ENCODE peak calls at places on chromosomes 11 and 22, in seven cellular contexts. C is GM12878, Z is HepG2, V is GM23338, A is HCT116, H is upper lobe of left lung, O is K562. G is an unnamed sample. For H3K4me1 and H3K27me3, the result is how much of the 10 kb centered on the place peaks cover.

GRCh38 chr22:44574581-44575343 is 76.7 kb upstream of the RTL6 start:
- ATAC-seq in A (no peak), V (no peak), H (no peak), O (no peak), C (no peak), Z (no peak), G (no peak)

GRCh38 chr11:34274712-34275398 is 83.0 kb downstream of the ABTB2 start:
- ATAC-seq in Z (no peak), A (peak), V (peak), C (no peak), H (peak), O (no peak), G (peak)

GRCh38 chr11:118233377-118233776 is 8.6 kb upstream of the JAML start:
- ATAC-seq in H (no peak), Z (no peak), A (peak), C (no peak), V (no peak), O (no peak), G (no peak)

GRCh38 chr22:39725351-39726035 is 154.9 kb downstream of the CACNA1I start:
- ATAC-seq in Z (no peak), C (no peak), A (no peak), H (no peak), V (no peak), O (no peak), G (no peak)

GRCh38 chr11:118415739-118416068 is 14.3 kb downstream of the ATP5MG start:
- ATAC-seq in O (peak), V (peak), C (no peak), H (no peak), Z (no peak), A (peak), G (peak)

GRCh38 chr11:16862733-16863132 is 124.3 kb downstream of the C11orf58 start:
- ATAC-seq in C (no peak), V (no peak), H (no peak), Z (no peak), A (no peak), O (no peak), G (no peak)

GRCh38 chr22:41899110-41899509 is 15.8 kb downstream of the SHISA8 start:
- ATAC-seq in V (no peak), C (no peak), H (no peak), A (no peak), Z (no peak), O (no peak), G (no peak)

GRCh38 chr22:48780597-48781277 is 1046.9 kb downstream of the BRD1 start:
- ATAC-seq in Z (no peak), A (no peak), V (no peak), O (no peak), C (no peak), H (no peak), G (no peak)

GRCh38 chr11:64776875-64777274 is 1.5 kb downstream of the SF1 start:
- ATAC-seq in V (no peak), C (no peak), O (no peak), A (no peak), H (no peak), Z (no peak), G (no peak)

GRCh38 chr11:64777449-64778222 is 706 bp downstream of the SF1 start:
- ATAC-seq in O (peak), A (peak), H (peak), C (peak), Z (peak), V (peak), G (peak)

GRCh38 chr11:64778223-64778472 is 194 bp downstream of the SF1 start:
- ATAC-seq in O (peak), H (no peak), Z (no peak), A (peak), C (peak), V (no peak), G (peak)

GRCh38 chr11:64778473-64779298 is at the start of gene SF1:
- ATAC-seq in V (peak), A (peak), Z (peak), H (peak), O (peak), C (peak), G (peak)

DNA sequence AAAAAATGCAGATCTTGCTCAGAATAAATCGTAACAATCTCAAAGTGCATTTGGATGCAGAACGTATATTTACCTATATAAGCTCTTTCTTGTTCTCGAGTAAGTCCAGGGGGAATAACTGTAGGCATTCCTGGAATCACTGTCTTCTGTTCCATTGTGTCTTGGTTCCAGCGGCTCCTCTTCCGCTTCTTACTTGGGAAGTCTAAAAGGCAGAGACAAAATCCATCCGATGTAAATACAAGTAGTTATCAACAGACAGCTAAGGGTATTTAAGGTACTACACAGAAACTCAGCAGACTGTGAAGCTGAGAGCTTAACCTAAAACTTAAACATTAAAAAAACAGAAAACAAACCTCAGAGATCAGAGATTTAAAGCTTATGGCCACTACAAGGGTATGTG is 1.9 kb downstream of the SF1 start:
- ATAC-seq in C (no peak), H (no peak), V (no peak), Z (no peak), O (no peak), A (no peak), G (no peak)
- H3K4me1 ChIP-seq in C (under half), H (half or more), V (under half), Z (half or more), O (under half), A (under half), G (under half)

GRCh38 chr22:23837911-23838685 is 708 bp downstream of the DERL3 start:
- ATAC-seq in O (no peak), C (peak), V (peak), A (no peak), H (no peak), Z (no peak), G (no peak)
- TF ChIP-seq POLR2AphosphoS5 in O (no peak), C (peak), V (no peak), A (no peak), H (no peak), Z (no peak), G (no peak)

GRCh38 chr11:106858200-106858599 is 160.1 kb downstream of the GUCY1A2 start:
- ATAC-seq in O (no peak), V (no peak), A (no peak), C (no peak), Z (no peak), H (no peak), G (no peak)
- H3K27me3 ChIP-seq in O (under half), V (under half), A (under half), C (under half), Z (under half), H (under half), G (under half)

DNA sequence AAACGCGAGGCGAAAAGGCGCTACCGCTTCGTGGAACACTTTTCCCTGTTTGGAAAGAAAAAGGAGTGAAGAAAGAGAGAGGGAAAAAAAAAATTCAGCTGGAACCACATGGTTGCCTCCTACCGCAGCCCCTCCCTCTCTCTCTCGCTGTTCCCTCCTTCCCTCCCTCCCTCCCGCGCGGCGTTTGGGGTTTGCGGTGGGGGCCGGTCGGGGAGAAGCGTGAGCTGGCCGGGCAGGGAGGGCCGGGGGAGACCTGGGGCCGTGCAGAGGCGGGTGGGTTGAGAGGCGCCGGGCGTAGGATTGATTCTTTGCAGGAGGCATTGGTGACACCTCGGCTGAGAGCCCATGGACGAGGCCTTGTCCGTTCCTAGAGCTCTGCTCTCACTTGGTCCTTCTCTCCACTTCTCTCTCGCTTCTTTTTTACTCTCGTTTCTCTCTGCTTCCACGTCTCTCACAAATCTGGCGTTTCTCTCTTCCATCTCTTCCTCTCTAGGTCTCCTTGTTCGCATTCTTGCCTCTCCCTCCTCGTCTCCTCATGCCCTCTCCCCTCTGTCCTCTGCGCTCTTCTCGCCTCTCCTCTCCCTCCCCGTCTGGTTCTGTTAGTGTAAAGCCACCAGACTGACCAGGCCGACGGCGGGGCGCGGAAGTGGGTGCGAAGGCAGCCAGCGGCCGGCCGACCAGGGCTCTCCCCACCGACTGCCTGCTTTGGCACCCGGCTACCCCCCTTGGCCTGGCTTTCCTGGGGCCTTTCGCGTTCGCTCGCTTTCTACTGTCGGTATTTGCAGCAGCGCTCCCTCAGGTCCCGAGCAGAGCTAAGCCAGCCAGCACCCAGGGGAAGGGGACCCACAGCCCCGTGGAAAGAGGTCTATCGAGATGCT is at the start of gene CLMP:
- ATAC-seq in V (peak), O (no peak), Z (peak), C (no peak), H (no peak), A (peak), G (peak)
- H3K4me1 ChIP-seq in V (half or more), O (under half), Z (under half), C (under half), H (under half), A (under half), G (under half)

GRCh38 chr11:44474702-44475101 is 90.8 kb upstream of the CD82 start:
- ATAC-seq in Z (no peak), H (no peak), V (no peak), O (no peak), C (no peak), A (no peak), G (no peak)

GRCh38 chr11:44469412-44469811 is 96.1 kb upstream of the CD82 start:
- ATAC-seq in V (no peak), Z (peak), H (no peak), O (no peak), A (no peak), C (no peak), G (no peak)

GRCh38 chr11:44468338-44468988 is 97.0 kb upstream of the CD82 start:
- ATAC-seq in H (no peak), C (no peak), V (no peak), Z (no peak), A (no peak), O (no peak), G (no peak)

GRCh38 chr11:44470849-44471248 is 94.6 kb upstream of the CD82 start:
- ATAC-seq in V (no peak), A (no peak), H (no peak), C (no peak), Z (no peak), O (no peak), G (no peak)

DNA sequence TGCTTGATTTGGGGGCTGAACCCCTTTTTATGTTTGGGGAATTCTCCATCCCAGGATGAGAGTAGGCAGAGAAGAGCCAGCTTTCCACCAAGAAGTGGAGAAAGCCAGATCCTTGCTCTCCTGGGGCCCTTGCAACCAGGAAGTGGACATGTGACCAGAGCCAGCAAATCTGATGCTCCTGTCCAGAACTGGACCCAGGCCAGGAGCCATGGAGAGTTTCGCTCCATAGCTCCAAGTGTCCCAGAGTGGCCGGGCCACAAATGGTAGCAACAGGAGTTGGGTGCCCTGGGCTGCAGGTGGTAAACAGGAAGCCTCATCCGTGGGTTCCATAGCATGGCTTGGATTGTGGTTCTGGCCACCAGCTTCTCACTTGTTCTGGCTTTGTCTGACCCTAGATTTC is 93.9 kb upstream of the CD82 start:
- ATAC-seq in V (no peak), C (no peak), O (no peak), A (no peak), H (no peak), Z (no peak), G (no peak)
- TF ChIP-seq POLR2AphosphoS5 in V (no peak), C (no peak), O (no peak), A (no peak), H (no peak), Z (no peak), G (no peak)

DNA sequence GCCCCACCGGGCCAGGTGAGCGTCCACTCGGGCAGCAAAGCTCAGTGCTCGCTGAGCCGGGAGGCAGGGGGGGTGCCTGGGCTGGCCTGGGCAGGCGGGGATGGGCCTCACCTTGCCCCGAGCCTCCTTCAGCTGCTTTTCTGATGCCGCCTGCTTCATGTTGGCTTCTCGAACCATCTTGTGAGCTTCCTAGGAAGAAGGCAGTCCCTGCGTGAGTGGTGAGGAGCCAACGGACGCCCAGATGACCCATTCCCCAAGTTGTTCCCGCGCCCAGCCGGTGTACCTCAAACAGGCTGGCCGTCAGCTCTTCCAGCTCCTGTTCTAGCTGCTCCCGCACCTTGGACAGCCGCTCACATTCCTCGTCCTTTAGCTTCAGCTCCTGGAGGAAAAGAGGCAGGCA is 10.1 kb downstream of the RAB3IL1 start:
- ATAC-seq in C (no peak), O (no peak), A (no peak), V (no peak), Z (no peak), H (no peak), G (no peak)
- H3K27me3 ChIP-seq in C (under half), O (under half), A (under half), V (under half), Z (under half), H (under half), G (under half)

DNA sequence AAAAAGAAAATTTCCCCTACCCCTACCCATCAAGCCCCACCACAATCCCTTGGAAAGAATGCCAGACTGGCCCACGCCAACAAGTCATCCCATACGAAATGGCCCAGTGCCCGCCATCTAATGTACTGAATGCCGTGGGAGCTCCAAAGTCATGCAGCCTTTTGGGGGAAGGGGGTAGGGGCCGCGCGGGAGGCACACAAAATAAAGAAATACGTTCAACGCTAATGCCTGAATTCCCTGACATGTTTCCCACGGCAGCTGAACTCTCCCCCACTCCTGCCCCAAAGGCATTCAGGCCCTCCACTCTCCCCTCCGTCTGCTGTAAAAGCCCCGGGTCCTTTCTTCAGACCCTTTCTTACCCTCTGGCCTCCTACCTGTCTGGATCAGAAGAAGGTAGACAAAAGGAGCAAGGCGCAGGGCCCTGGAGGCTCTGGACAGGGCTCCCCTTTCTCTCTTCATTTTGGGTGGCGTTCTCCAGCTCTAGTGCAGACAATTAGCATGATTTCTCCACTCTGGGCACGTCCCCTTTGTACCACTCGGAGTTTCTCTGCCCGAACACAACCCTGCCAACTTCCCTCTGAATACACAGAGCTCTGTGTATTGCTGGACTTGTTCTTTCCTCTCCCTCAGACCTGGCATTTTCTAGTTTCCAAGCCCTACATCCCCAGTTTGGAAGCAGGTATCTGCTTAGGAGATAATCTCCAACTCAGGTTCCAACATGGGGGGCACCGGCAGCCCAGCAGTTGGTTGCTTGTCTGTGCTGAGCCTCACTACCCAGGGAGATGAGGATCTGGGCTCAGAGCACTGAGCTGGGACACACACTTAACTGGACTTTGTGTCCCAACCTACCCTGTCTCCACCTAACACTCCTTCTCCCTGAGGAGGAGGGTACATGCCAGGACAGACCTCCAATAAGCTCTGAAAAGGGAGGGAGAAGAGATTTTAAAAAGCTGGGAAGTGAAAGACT is at the start of gene HEPACAM:
- ATAC-seq in O (no peak), C (no peak), Z (peak), V (no peak), H (no peak), A (no peak), G (no peak)
- H3K4me1 ChIP-seq in O (under half), C (under half), Z (half or more), V (under half), H (under half), A (under half), G (under half)